ENCODE peak calls at places on chromosomes 4 and X, in six cellular contexts. L is left colon, V is NCI-H460, Y is germinal center, F is nephron progenitor cell, M is psoas muscle. A is an unnamed sample.

GRCh38 chr4:1246111-1246881 is 2.6 kb downstream of the CTBP1 start:
- DNase-seq in F (no peak), L (peak), Y (no peak), V (no peak), M (peak), A (no peak)

GRCh38 chr4:24890561-24890960 is 22.3 kb downstream of the CCDC149 start:
- DNase-seq in L (no peak), F (no peak), Y (no peak), M (no peak), V (no peak), A (no peak)

GRCh38 chrX:53412441-53412840 is 10.0 kb downstream of the SMC1A start:
- DNase-seq in Y (no peak), V (no peak), F (no peak), L (no peak), M (no peak), A (no peak)

GRCh38 chr4:2875556-2875955 is 31.9 kb downstream of the ADD1 start:
- DNase-seq in F (no peak), M (no peak), Y (no peak), L (no peak), V (no peak), A (no peak)

GRCh38 chr4:1172971-1173757 is 781 bp upstream of the SPON2 start:
- DNase-seq in F (no peak), M (peak), L (no peak), V (no peak), Y (no peak), A (no peak)

GRCh38 chrX:71543316-71543715 is 10.4 kb downstream of the OGT start:
- DNase-seq in L (no peak), Y (no peak), V (no peak), M (no peak), F (no peak), A (no peak)

GRCh38 chrX:18855919-18856644 is 127.8 kb downstream of the PHKA2 start:
- DNase-seq in Y (no peak), L (no peak), M (no peak), V (no peak), F (no peak), A (no peak)

GRCh38 chr4:102678695-102679335 is 82.0 kb downstream of the MANBA start:
- DNase-seq in Y (no peak), L (no peak), F (no peak), M (no peak), V (no peak), A (no peak)

GRCh38 chrX:128035318-128035717 is 16.9 kb downstream of the ACTRT1 start:
- DNase-seq in L (no peak), M (no peak), V (no peak), Y (no peak), F (no peak), A (no peak)

A was measured in cerebellar nuclear complex.